ENCODE peak calls at places on chromosomes 16 and 17, in ten cellular contexts. N is Caco-2, J is neural progenitor cell, L is prostate gland, I is cardiac muscle cell, X is spleen, T is PC-9, H is tibial artery, E is right lobe of liver, V is PC-3. D is an unnamed sample. For H3K27me3, the result is how much of the 10 kb centered on the place peaks cover.

GRCh38 chr17:77346765-77347164 is 206.0 kb downstream of the SEC14L1 start:
- DNase-seq in T (no peak), N (no peak), L (no peak), E (no peak), I (no peak), H (no peak), J (no peak), X (no peak), V (no peak), D (no peak)

GRCh38 chr17:80491478-80492342 is 15.3 kb upstream of the NPTX1 start:
- DNase-seq in N (peak), X (no peak), H (no peak), J (peak), V (no peak), L (no peak), E (no peak), T (no peak), I (no peak), D (no peak)

GRCh38 chr17:81049973-81050551 is 15.1 kb downstream of the BAIAP2 start:
- DNase-seq in T (peak), J (no peak), E (no peak), I (no peak), X (no peak), N (no peak), H (peak), V (peak), L (peak), D (no peak)

GRCh38 chr17:80071116-80071980 is 30.0 kb upstream of the GAA start:
- DNase-seq in V (no peak), N (no peak), E (peak), I (peak), X (no peak), J (no peak), L (peak), T (no peak), H (peak), D (no peak)

GRCh38 chr17:71995570-71995969 is 125.2 kb upstream of the SOX9 start:
- DNase-seq in T (no peak), H (no peak), N (no peak), L (no peak), E (no peak), I (no peak), J (no peak), V (peak), X (no peak), D (no peak)

GRCh38 chr17:6374761-6375312 is 60.1 kb downstream of the AIPL1 start:
- DNase-seq in V (peak), N (no peak), H (no peak), L (no peak), J (peak), T (no peak), I (peak), X (no peak), E (no peak), D (no peak)

GRCh38 chr17:47298712-47299111 is 25.0 kb upstream of the EFCAB13 start:
- DNase-seq in L (no peak), T (no peak), V (no peak), X (no peak), I (no peak), E (no peak), N (no peak), H (no peak), J (no peak), D (no peak)

GRCh38 chr17:82752371-82753200 is 721 bp downstream of the TBCD start:
- DNase-seq in J (peak), E (peak), T (no peak), I (peak), V (no peak), H (no peak), X (no peak), N (peak), L (no peak), D (no peak)

GRCh38 chr17:37413875-37414519 is 7.3 kb downstream of the TADA2A start:
- DNase-seq in X (no peak), N (peak), H (no peak), V (peak), E (no peak), T (no peak), J (no peak), L (no peak), I (no peak), D (no peak)

GRCh38 chr17:2214047-2214717 is 89.4 kb downstream of the SMG6 start:
- DNase-seq in V (no peak), L (no peak), J (peak), N (no peak), H (peak), T (no peak), I (peak), X (no peak), E (no peak), D (no peak)

GRCh38 chr17:28385037-28385797 is 13.7 kb downstream of the SARM1 start:
- DNase-seq in J (peak), E (peak), T (peak), X (peak), N (peak), H (no peak), L (no peak), V (peak), I (no peak), D (no peak)

GRCh38 chr17:64133546-64134215 is 3.7 kb upstream of the ERN1 start:
- DNase-seq in X (no peak), T (no peak), N (peak), E (no peak), H (no peak), L (no peak), V (peak), J (peak), I (peak), D (no peak)

GRCh38 chr17:75504347-75505151 is 10.8 kb downstream of the CASKIN2 start:
- DNase-seq in N (peak), V (peak), T (no peak), I (no peak), L (no peak), J (peak), X (peak), E (peak), H (no peak), D (no peak)

GRCh38 chr16:88585269-88585668 is 15.1 kb downstream of the ZC3H18 start:
- DNase-seq in H (no peak), E (no peak), T (peak), I (no peak), J (no peak), L (no peak), X (no peak), N (no peak), V (no peak), D (no peak)

GRCh38 chr16:70522216-70523000 is 946 bp downstream of the COG4 start:
- DNase-seq in L (no peak), E (no peak), T (no peak), N (no peak), X (no peak), I (no peak), V (no peak), J (no peak), H (no peak), D (no peak)

GRCh38 chr17:30519707-30520106 is 42.5 kb downstream of the GOSR1 start:
- DNase-seq in X (no peak), N (no peak), J (no peak), H (no peak), E (no peak), L (no peak), T (no peak), V (peak), I (peak), D (peak)

GRCh38 chr16:4176794-4177438 is 60.7 kb upstream of the ADCY9 start:
- DNase-seq in X (no peak), N (peak), I (peak), T (peak), L (no peak), J (no peak), H (no peak), V (peak), E (no peak), D (no peak)

GRCh38 chr17:80474231-80474932 is 2.0 kb downstream of the NPTX1 start:
- DNase-seq in T (no peak), L (peak), N (peak), I (peak), E (no peak), X (no peak), J (peak), V (peak), H (no peak), D (no peak)

GRCh38 chr17:61469474-61469873 is 17.3 kb downstream of the TBX4 start:
- DNase-seq in X (peak), J (no peak), E (no peak), L (no peak), H (no peak), T (no peak), N (no peak), V (no peak), I (no peak), D (no peak)

GRCh38 chr17:68468785-68469184 is 11.5 kb upstream of the WIPI1 start:
- DNase-seq in H (no peak), L (no peak), T (no peak), X (no peak), E (no peak), J (no peak), V (no peak), N (no peak), I (peak), D (no peak)

GRCh38 chr17:60398227-60398959 is 6.5 kb upstream of the USP32 start:
- DNase-seq in N (no peak), H (no peak), X (peak), J (no peak), L (no peak), E (no peak), V (no peak), I (no peak), T (no peak), D (no peak)

GRCh38 chr16:65312071-65312470 is 190.2 kb upstream of the CDH11 start:
- DNase-seq in V (peak), H (no peak), T (no peak), J (no peak), I (peak), X (no peak), N (no peak), E (no peak), L (no peak), D (no peak)

GRCh38 chr16:69329369-69330285 is 761 bp downstream of the PDF start:
- DNase-seq in L (no peak), E (peak), X (peak), H (no peak), J (peak), I (no peak), V (peak), N (peak), T (no peak), D (no peak)

GRCh38 chr16:2516391-2517240 is 2.9 kb downstream of the ATP6V0C start:
- DNase-seq in N (no peak), H (no peak), T (no peak), E (peak), X (peak), I (no peak), J (no peak), V (no peak), L (no peak), D (no peak)

GRCh38 chr17:4249452-4250029 is 14.2 kb downstream of the ANKFY1 start:
- DNase-seq in E (no peak), I (peak), V (peak), T (no peak), N (peak), L (no peak), H (no peak), J (peak), X (no peak), D (no peak)

GRCh38 chr16:54817432-54817831 is 113.2 kb upstream of the IRX5 start:
- DNase-seq in X (no peak), N (peak), L (no peak), I (peak), V (peak), J (peak), T (peak), H (no peak), E (no peak), D (no peak)

GRCh38 chr16:3716831-3717234 is 491 bp downstream of the TRAP1 start:
- DNase-seq in I (peak), N (peak), V (peak), J (peak), E (no peak), H (no peak), X (no peak), L (no peak), T (peak), D (no peak)

GRCh38 chr17:8831234-8831849 is 32.2 kb upstream of the MFSD6L start:
- DNase-seq in H (no peak), E (no peak), T (no peak), X (no peak), N (no peak), L (no peak), I (no peak), V (no peak), J (no peak), D (no peak)

DNA sequence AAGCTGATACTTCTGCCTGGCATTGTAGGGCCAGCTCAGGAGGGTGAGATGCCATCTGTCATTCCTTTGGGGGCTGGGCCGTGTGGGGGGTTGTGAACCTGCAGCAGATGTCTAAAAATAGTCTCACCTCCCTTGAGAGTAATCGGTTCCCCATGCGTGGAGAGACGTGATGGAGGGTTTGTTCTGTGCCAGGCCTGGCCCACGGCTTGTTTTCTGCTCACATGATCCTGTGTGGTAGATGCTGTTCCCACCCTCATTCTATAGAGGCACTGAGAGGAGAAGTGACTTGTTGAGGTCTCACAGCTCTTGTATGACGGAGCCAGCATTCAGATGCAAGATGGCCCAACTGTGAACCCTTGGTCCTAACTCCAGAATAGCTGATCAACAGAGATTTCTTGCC is 4.6 kb downstream of the IRF8 start:
- DNase-seq in L (no peak), E (no peak), V (no peak), T (no peak), N (no peak), I (no peak), H (no peak), J (no peak), X (peak), D (no peak)
- H3K4me3 ChIP-seq in L (no peak), E (no peak), V (no peak), T (no peak), N (no peak), I (no peak), H (no peak), J (no peak), X (peak), D (no peak)

GRCh38 chr16:53504161-53504663 is 1.2 kb upstream of the AKTIP start:
- DNase-seq in X (peak), T (no peak), L (peak), V (no peak), E (peak), N (peak), I (peak), H (peak), J (peak), D (no peak)
- TF ChIP-seq CTCF in X (no peak), T (no peak), L (no peak), V (no peak), E (no peak), N (no peak), I (peak), H (no peak), J (no peak), D (peak)

GRCh38 chr17:12625092-12625491 is 40.6 kb upstream of the MYOCD start:
- DNase-seq in V (no peak), E (no peak), N (no peak), I (no peak), T (no peak), X (no peak), J (no peak), L (no peak), H (no peak), D (no peak)
- H3K27me3 ChIP-seq in V (under half), E (under half), N (under half), I (under half), T (under half), X (under half), J (under half), L (under half), H (under half), D (under half)

DNA sequence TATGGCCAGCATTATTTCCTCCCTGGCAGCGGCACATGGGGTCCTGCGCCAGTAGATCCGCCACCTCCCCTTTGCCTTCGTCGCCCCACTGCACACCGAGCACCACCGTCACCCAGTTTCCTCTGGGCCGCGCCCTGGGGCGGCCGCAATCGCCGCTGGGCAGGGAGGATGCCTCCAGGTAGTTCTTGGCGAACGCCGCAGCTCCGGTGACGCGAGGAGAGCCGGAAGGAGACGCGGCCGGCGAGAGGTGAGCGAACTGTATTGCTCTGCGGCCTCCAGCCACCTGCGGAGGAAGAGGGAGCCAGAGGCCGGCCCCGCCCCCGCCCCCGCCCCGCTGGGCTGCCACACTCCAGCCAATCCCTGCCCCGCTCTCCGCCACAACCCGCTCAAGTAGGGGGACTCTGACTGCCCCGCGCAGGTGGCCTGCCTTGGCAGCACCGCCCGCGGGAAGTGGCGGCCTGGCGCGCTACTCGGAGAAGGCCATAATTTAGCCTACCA is 11.8 kb upstream of the SLFN13 start:
- DNase-seq in I (no peak), H (no peak), N (peak), E (peak), V (peak), J (peak), T (peak), L (peak), X (peak), D (no peak)
- H3K4me3 ChIP-seq in I (peak), H (peak), N (peak), E (peak), V (peak), J (peak), T (peak), L (peak), X (peak), D (no peak)

GRCh38 chr16:67264866-67265265 is 14.5 kb upstream of the PLEKHG4 start:
- DNase-seq in J (no peak), X (peak), N (no peak), V (no peak), T (no peak), E (no peak), H (peak), I (no peak), L (no peak), D (no peak)

GRCh38 chr16:67260426-67261063 is 11.8 kb downstream of the SLC9A5 start:
- DNase-seq in L (peak), T (peak), X (peak), I (peak), N (peak), V (peak), E (no peak), J (peak), H (peak), D (no peak)

GRCh38 chr16:67265834-67266233 is 13.5 kb upstream of the PLEKHG4 start:
- DNase-seq in H (peak), E (no peak), T (no peak), L (no peak), N (no peak), V (no peak), J (no peak), I (no peak), X (no peak), D (no peak)

GRCh38 chr16:67263201-67263600 is 14.4 kb downstream of the SLC9A5 start:
- DNase-seq in J (no peak), X (no peak), L (no peak), V (no peak), N (no peak), H (peak), E (no peak), T (no peak), I (no peak), D (no peak)

GRCh38 chr16:67264277-67264676 is 15.1 kb upstream of the PLEKHG4 start:
- DNase-seq in V (no peak), T (no peak), H (peak), E (no peak), X (peak), N (no peak), J (peak), L (no peak), I (no peak), D (no peak)
- TF ChIP-seq CTCF in V (no peak), T (no peak), H (no peak), E (no peak), X (no peak), N (no peak), J (peak), L (no peak), I (peak), D (peak)

D was measured in BJ.